ENCODE peak calls at places on chromosomes 4 and X, in six cellular contexts. One of them, this sample, is unnamed.

GRCh38 chr4:133320576-133321170 is 171.6 kb downstream of the PCDH10 start:
- DNase-seq in MCF 10A: peak; percentile 51
- DNase-seq in AG10803: no peak
- DNase-seq in GM12864: no peak
- DNase-seq in right lobe of liver: no peak
- DNase-seq in WTC11: no peak
- DNase-seq in this sample: peak; percentile 22

GRCh38 chr4:84511703-84512102 is 12.6 kb upstream of the NKX6-1 start:
- DNase-seq in MCF 10A: no peak
- DNase-seq in AG10803: no peak
- DNase-seq in GM12864: no peak
- DNase-seq in right lobe of liver: no peak
- DNase-seq in WTC11: no peak
- DNase-seq in this sample: no peak

GRCh38 chr4:9996319-9997110 is 24.8 kb downstream of the SLC2A9 start:
- DNase-seq in MCF 10A: peak; percentile 39
- DNase-seq in AG10803: peak; percentile 31
- DNase-seq in GM12864: no peak
- DNase-seq in right lobe of liver: no peak
- DNase-seq in WTC11: no peak
- DNase-seq in this sample: no peak

GRCh38 chr4:113673450-113673849 is 88.1 kb downstream of the CAMK2D start:
- DNase-seq in MCF 10A: peak; percentile 68
- DNase-seq in AG10803: no peak
- DNase-seq in GM12864: no peak
- DNase-seq in right lobe of liver: no peak
- DNase-seq in WTC11: no peak
- DNase-seq in this sample: peak; percentile 5

GRCh38 chr4:74772783-74773182 is 21.5 kb downstream of the BTC start:
- DNase-seq in MCF 10A: no peak
- DNase-seq in AG10803: no peak
- DNase-seq in GM12864: no peak
- DNase-seq in right lobe of liver: no peak
- DNase-seq in WTC11: peak; percentile 22
- DNase-seq in this sample: no peak

GRCh38 chr4:169492436-169493163 is 119.8 kb downstream of the NEK1 start:
- DNase-seq in MCF 10A: peak; percentile 61
- DNase-seq in AG10803: peak; percentile 35
- DNase-seq in GM12864: peak; percentile 15
- DNase-seq in right lobe of liver: no peak
- DNase-seq in WTC11: peak; percentile 27
- DNase-seq in this sample: peak; percentile 31

GRCh38 chrX:71178908-71179307 is 34.3 kb downstream of the NLGN3 start:
- DNase-seq in MCF 10A: peak; percentile 69
- DNase-seq in AG10803: peak; percentile 62
- DNase-seq in GM12864: no peak
- DNase-seq in right lobe of liver: no peak
- DNase-seq in WTC11: peak; percentile 46
- DNase-seq in this sample: peak; percentile 52

GRCh38 chr4:2484169-2484568 is 15.3 kb downstream of the RNF4 start:
- DNase-seq in MCF 10A: no peak
- DNase-seq in AG10803: no peak
- DNase-seq in GM12864: no peak
- DNase-seq in right lobe of liver: no peak
- DNase-seq in WTC11: no peak
- DNase-seq in this sample: no peak

GRCh38 chr4:128818442-128818841 is 8.9 kb downstream of the JADE1 start:
- DNase-seq in MCF 10A: no peak
- DNase-seq in AG10803: no peak
- DNase-seq in GM12864: no peak
- DNase-seq in right lobe of liver: no peak
- DNase-seq in WTC11: no peak
- DNase-seq in this sample: no peak

GRCh38 chr4:142281999-142282398 is 564.1 kb downstream of the INPP4B start:
- DNase-seq in MCF 10A: peak; percentile 13
- DNase-seq in AG10803: no peak
- DNase-seq in GM12864: no peak
- DNase-seq in right lobe of liver: no peak
- DNase-seq in WTC11: no peak
- DNase-seq in this sample: no peak

GRCh38 chr4:110033994-110034393 is 121.3 kb downstream of the EGF start:
- DNase-seq in MCF 10A: no peak
- DNase-seq in AG10803: no peak
- DNase-seq in GM12864: peak; percentile 37
- DNase-seq in right lobe of liver: no peak
- DNase-seq in WTC11: no peak
- DNase-seq in this sample: peak; percentile 51

GRCh38 chr4:64584981-64585557 is 175.8 kb upstream of the TECRL start:
- DNase-seq in MCF 10A: peak; percentile 55
- DNase-seq in AG10803: peak; percentile 39
- DNase-seq in GM12864: no peak
- DNase-seq in right lobe of liver: no peak
- DNase-seq in WTC11: peak; percentile 18
- DNase-seq in this sample: peak; percentile 18

GRCh38 chrX:118211891-118212816 is 95.5 kb upstream of the KLHL13 start:
- DNase-seq in MCF 10A: no peak
- DNase-seq in AG10803: no peak
- DNase-seq in GM12864: no peak
- DNase-seq in right lobe of liver: no peak
- DNase-seq in WTC11: no peak
- DNase-seq in this sample: no peak

GRCh38 chr4:40573593-40574311 is 55.9 kb downstream of the RBM47 start:
- DNase-seq in MCF 10A: no peak
- DNase-seq in AG10803: no peak
- DNase-seq in GM12864: no peak
- DNase-seq in right lobe of liver: no peak
- DNase-seq in WTC11: no peak
- DNase-seq in this sample: no peak

GRCh38 chrX:118734909-118735308 is 7.5 kb downstream of the IL13RA1 start:
- DNase-seq in MCF 10A: no peak
- DNase-seq in AG10803: no peak
- DNase-seq in GM12864: no peak
- DNase-seq in right lobe of liver: no peak
- DNase-seq in WTC11: no peak
- DNase-seq in this sample: no peak

GRCh38 chrX:140701480-140701879 is 8.1 kb upstream of the LINC00632 start:
- DNase-seq in MCF 10A: peak; percentile 68
- DNase-seq in AG10803: peak; percentile 27
- DNase-seq in GM12864: no peak
- DNase-seq in right lobe of liver: no peak
- DNase-seq in WTC11: no peak
- DNase-seq in this sample: no peak

GRCh38 chr4:98421106-98421505 is 159.9 kb downstream of the RAP1GDS1 start:
- DNase-seq in MCF 10A: no peak
- DNase-seq in AG10803: peak; percentile 24
- DNase-seq in GM12864: no peak
- DNase-seq in right lobe of liver: no peak
- DNase-seq in WTC11: no peak
- DNase-seq in this sample: no peak

GRCh38 chrX:119690921-119691716 is 1.8 kb downstream of the SEPTIN6 start:
- DNase-seq in MCF 10A: peak; percentile 35
- DNase-seq in AG10803: peak; percentile 59
- DNase-seq in GM12864: no peak
- DNase-seq in right lobe of liver: no peak
- DNase-seq in WTC11: no peak
- DNase-seq in this sample: no peak

GRCh38 chr4:53520114-53520513 is 71.2 kb downstream of the LNX1 start:
- DNase-seq in MCF 10A: no peak
- DNase-seq in AG10803: peak; percentile 24
- DNase-seq in GM12864: no peak
- DNase-seq in right lobe of liver: no peak
- DNase-seq in WTC11: peak; percentile 18
- DNase-seq in this sample: no peak

GRCh38 chrX:49106930-49107329 is 16.6 kb downstream of the GPKOW start:
- DNase-seq in MCF 10A: peak; percentile 40
- DNase-seq in AG10803: peak; percentile 56
- DNase-seq in GM12864: no peak
- DNase-seq in right lobe of liver: no peak
- DNase-seq in WTC11: peak; percentile 16
- DNase-seq in this sample: no peak
- TF ChIP-seq CTCF in MCF 10A: peak; percentile 28
- TF ChIP-seq CTCF in AG10803: peak; percentile 58
- TF ChIP-seq CTCF in GM12864: peak; percentile 37
- TF ChIP-seq CTCF in right lobe of liver: peak; percentile 50
- TF ChIP-seq CTCF in WTC11: no peak
- TF ChIP-seq CTCF in this sample: no peak

GRCh38 chrX:109858602-109859341 is 125.7 kb upstream of the ACSL4 start:
- DNase-seq in MCF 10A: no peak
- DNase-seq in AG10803: no peak
- DNase-seq in GM12864: no peak
- DNase-seq in right lobe of liver: no peak
- DNase-seq in WTC11: no peak
- DNase-seq in this sample: no peak
- TF ChIP-seq CTCF in MCF 10A: no peak
- TF ChIP-seq CTCF in AG10803: no peak
- TF ChIP-seq CTCF in GM12864: no peak
- TF ChIP-seq CTCF in right lobe of liver: no peak
- TF ChIP-seq CTCF in WTC11: no peak
- TF ChIP-seq CTCF in this sample: no peak

DNA sequence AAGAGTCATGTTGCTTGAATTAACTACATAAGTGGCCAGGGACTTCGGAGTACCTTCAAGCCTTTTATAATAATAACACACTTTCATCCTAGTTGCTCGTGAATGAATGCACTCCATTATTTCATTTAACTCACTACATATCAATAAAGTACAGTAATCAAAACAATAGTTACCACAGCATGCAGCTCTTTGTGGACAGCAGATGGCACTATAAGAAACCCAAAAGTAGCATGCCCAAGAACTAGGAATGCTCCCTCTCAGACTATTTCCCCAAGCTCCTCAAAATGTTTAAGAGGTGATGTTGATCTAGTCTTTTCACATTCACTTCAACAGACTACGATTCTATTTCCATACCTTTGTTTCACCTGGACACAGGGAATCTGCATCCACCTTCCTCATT is 500.8 kb upstream of the DIAPH2 start:
- DNase-seq in MCF 10A: peak; percentile 25
- DNase-seq in AG10803: peak; percentile 1
- DNase-seq in GM12864: no peak
- DNase-seq in right lobe of liver: no peak
- DNase-seq in WTC11: no peak
- DNase-seq in this sample: no peak
- TF ChIP-seq CTCF in MCF 10A: peak; percentile 33
- TF ChIP-seq CTCF in AG10803: peak; percentile 16
- TF ChIP-seq CTCF in GM12864: no peak
- TF ChIP-seq CTCF in right lobe of liver: peak; percentile 58
- TF ChIP-seq CTCF in WTC11: no peak
- TF ChIP-seq CTCF in this sample: no peak

GRCh38 chr4:143559757-143560147 is 46.2 kb downstream of the SMARCA5 start:
- DNase-seq in MCF 10A: no peak
- DNase-seq in AG10803: no peak
- DNase-seq in GM12864: no peak
- DNase-seq in right lobe of liver: no peak
- DNase-seq in WTC11: no peak
- DNase-seq in this sample: no peak
- TF ChIP-seq CTCF in MCF 10A: no peak
- TF ChIP-seq CTCF in AG10803: no peak
- TF ChIP-seq CTCF in GM12864: no peak
- TF ChIP-seq CTCF in right lobe of liver: no peak
- TF ChIP-seq CTCF in WTC11: no peak
- TF ChIP-seq CTCF in this sample: no peak

DNA sequence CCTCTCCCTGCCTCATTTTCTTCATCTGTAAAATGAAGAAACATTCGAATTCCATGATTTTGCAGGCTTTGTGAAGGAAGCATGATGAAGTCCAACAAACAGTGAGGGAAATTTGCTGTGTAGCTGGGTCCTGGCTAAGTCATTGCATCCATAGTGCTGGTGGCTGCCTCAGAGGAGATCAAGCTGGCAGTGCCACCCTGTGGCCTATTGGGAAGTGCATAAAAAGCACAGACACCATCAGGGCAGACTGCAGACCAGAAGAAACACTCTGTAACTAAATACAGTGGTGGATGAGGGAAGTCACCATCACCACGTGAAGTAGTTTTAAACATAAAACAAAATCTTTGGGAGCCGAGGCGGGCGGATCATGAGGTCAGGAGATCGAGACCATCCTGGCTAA is 40.7 kb upstream of the DDX3X start:
- DNase-seq in MCF 10A: peak; percentile 33
- DNase-seq in AG10803: no peak
- DNase-seq in GM12864: no peak
- DNase-seq in right lobe of liver: no peak
- DNase-seq in WTC11: peak; percentile 44
- DNase-seq in this sample: no peak
- TF ChIP-seq CTCF in MCF 10A: no peak
- TF ChIP-seq CTCF in AG10803: no peak
- TF ChIP-seq CTCF in GM12864: peak; percentile 25
- TF ChIP-seq CTCF in right lobe of liver: peak; percentile 23
- TF ChIP-seq CTCF in WTC11: peak; percentile 14
- TF ChIP-seq CTCF in this sample: no peak

This sample was measured in GM20000.